ENCODE peak calls at places on chromosome 12, in eight cellular contexts. One of them, this sample, is unnamed.

GRCh38 chr12:89414851-89415250 is 62.5 kb upstream of the DUSP6 start:
- DNase-seq in CD4-positive, alpha-beta memory T cell: no peak
- DNase-seq in neural progenitor cell: no peak
- DNase-seq in neuronal stem cell: no peak
- DNase-seq in GM23248: peak; percentile 71
- DNase-seq in heart right ventricle: no peak
- DNase-seq in CD4-positive, CD25-positive, alpha-beta regulatory T cell: no peak
- DNase-seq in lower lobe of right lung: no peak
- DNase-seq in this sample: no peak

GRCh38 chr12:94649349-94650142 is 811 bp downstream of the TMCC3 start:
- DNase-seq in CD4-positive, alpha-beta memory T cell: peak; percentile 21
- DNase-seq in neural progenitor cell: peak; percentile 68
- DNase-seq in neuronal stem cell: peak; percentile 29
- DNase-seq in GM23248: peak; percentile 64
- DNase-seq in heart right ventricle: peak; percentile 36
- DNase-seq in CD4-positive, CD25-positive, alpha-beta regulatory T cell: peak; percentile 15
- DNase-seq in lower lobe of right lung: peak; percentile 73
- DNase-seq in this sample: peak; percentile 82

GRCh38 chr12:62692884-62693283 is 226.3 kb downstream of the MON2 start:
- DNase-seq in CD4-positive, alpha-beta memory T cell: no peak
- DNase-seq in neural progenitor cell: no peak
- DNase-seq in neuronal stem cell: no peak
- DNase-seq in GM23248: peak; percentile 67
- DNase-seq in heart right ventricle: no peak
- DNase-seq in CD4-positive, CD25-positive, alpha-beta regulatory T cell: no peak
- DNase-seq in lower lobe of right lung: no peak
- DNase-seq in this sample: no peak

GRCh38 chr12:56261503-56262230 is 3.5 kb upstream of the ANKRD52 start:
- DNase-seq in CD4-positive, alpha-beta memory T cell: no peak
- DNase-seq in neural progenitor cell: no peak
- DNase-seq in neuronal stem cell: no peak
- DNase-seq in GM23248: peak; percentile 91
- DNase-seq in heart right ventricle: no peak
- DNase-seq in CD4-positive, CD25-positive, alpha-beta regulatory T cell: no peak
- DNase-seq in lower lobe of right lung: no peak
- DNase-seq in this sample: no peak

GRCh38 chr12:131375261-131375971 is 335.5 kb upstream of the SFSWAP start:
- DNase-seq in CD4-positive, alpha-beta memory T cell: no peak
- DNase-seq in neural progenitor cell: no peak
- DNase-seq in neuronal stem cell: no peak
- DNase-seq in GM23248: no peak
- DNase-seq in heart right ventricle: no peak
- DNase-seq in CD4-positive, CD25-positive, alpha-beta regulatory T cell: no peak
- DNase-seq in lower lobe of right lung: no peak
- DNase-seq in this sample: no peak

GRCh38 chr12:70443274-70443673 is 77.2 kb downstream of the KCNMB4 start:
- DNase-seq in CD4-positive, alpha-beta memory T cell: no peak
- DNase-seq in neural progenitor cell: no peak
- DNase-seq in neuronal stem cell: no peak
- DNase-seq in GM23248: peak; percentile 12
- DNase-seq in heart right ventricle: no peak
- DNase-seq in CD4-positive, CD25-positive, alpha-beta regulatory T cell: no peak
- DNase-seq in lower lobe of right lung: no peak
- DNase-seq in this sample: no peak

GRCh38 chr12:110704750-110705149 is 15.8 kb upstream of the HVCN1 start:
- DNase-seq in CD4-positive, alpha-beta memory T cell: peak; percentile 16
- DNase-seq in neural progenitor cell: peak; percentile 18
- DNase-seq in neuronal stem cell: no peak
- DNase-seq in GM23248: no peak
- DNase-seq in heart right ventricle: no peak
- DNase-seq in CD4-positive, CD25-positive, alpha-beta regulatory T cell: no peak
- DNase-seq in lower lobe of right lung: no peak
- DNase-seq in this sample: no peak

GRCh38 chr12:111271674-111272418 is 97.0 kb downstream of the PHETA1 start:
- DNase-seq in CD4-positive, alpha-beta memory T cell: no peak
- DNase-seq in neural progenitor cell: no peak
- DNase-seq in neuronal stem cell: no peak
- DNase-seq in GM23248: peak; percentile 14
- DNase-seq in heart right ventricle: no peak
- DNase-seq in CD4-positive, CD25-positive, alpha-beta regulatory T cell: peak; percentile 2
- DNase-seq in lower lobe of right lung: no peak
- DNase-seq in this sample: no peak

GRCh38 chr12:85755760-85756159 is 80.4 kb downstream of the RASSF9 start:
- DNase-seq in CD4-positive, alpha-beta memory T cell: no peak
- DNase-seq in neural progenitor cell: no peak
- DNase-seq in neuronal stem cell: no peak
- DNase-seq in GM23248: peak; percentile 45
- DNase-seq in heart right ventricle: no peak
- DNase-seq in CD4-positive, CD25-positive, alpha-beta regulatory T cell: no peak
- DNase-seq in lower lobe of right lung: no peak
- DNase-seq in this sample: no peak

GRCh38 chr12:22018860-22019259 is 27.2 kb upstream of the CMAS start:
- DNase-seq in CD4-positive, alpha-beta memory T cell: peak; percentile 23
- DNase-seq in neural progenitor cell: no peak
- DNase-seq in neuronal stem cell: no peak
- DNase-seq in GM23248: peak; percentile 23
- DNase-seq in heart right ventricle: no peak
- DNase-seq in CD4-positive, CD25-positive, alpha-beta regulatory T cell: peak; percentile 34
- DNase-seq in lower lobe of right lung: no peak
- DNase-seq in this sample: no peak

GRCh38 chr12:2481951-2482350 is 312.8 kb upstream of the FKBP4 start:
- DNase-seq in CD4-positive, alpha-beta memory T cell: no peak
- DNase-seq in neural progenitor cell: no peak
- DNase-seq in neuronal stem cell: no peak
- DNase-seq in GM23248: no peak
- DNase-seq in heart right ventricle: no peak
- DNase-seq in CD4-positive, CD25-positive, alpha-beta regulatory T cell: no peak
- DNase-seq in lower lobe of right lung: no peak
- DNase-seq in this sample: no peak

GRCh38 chr12:2482938-2483337 is 311.8 kb upstream of the FKBP4 start:
- DNase-seq in CD4-positive, alpha-beta memory T cell: no peak
- DNase-seq in neural progenitor cell: no peak
- DNase-seq in neuronal stem cell: no peak
- DNase-seq in GM23248: no peak
- DNase-seq in heart right ventricle: no peak
- DNase-seq in CD4-positive, CD25-positive, alpha-beta regulatory T cell: no peak
- DNase-seq in lower lobe of right lung: no peak
- DNase-seq in this sample: no peak

GRCh38 chr12:2483713-2484112 is 311.1 kb upstream of the FKBP4 start:
- DNase-seq in CD4-positive, alpha-beta memory T cell: no peak
- DNase-seq in neural progenitor cell: no peak
- DNase-seq in neuronal stem cell: no peak
- DNase-seq in GM23248: no peak
- DNase-seq in heart right ventricle: no peak
- DNase-seq in CD4-positive, CD25-positive, alpha-beta regulatory T cell: no peak
- DNase-seq in lower lobe of right lung: no peak
- DNase-seq in this sample: no peak

GRCh38 chr12:2479866-2480510 is 314.8 kb upstream of the FKBP4 start:
- DNase-seq in CD4-positive, alpha-beta memory T cell: no peak
- DNase-seq in neural progenitor cell: no peak
- DNase-seq in neuronal stem cell: no peak
- DNase-seq in GM23248: no peak
- DNase-seq in heart right ventricle: no peak
- DNase-seq in CD4-positive, CD25-positive, alpha-beta regulatory T cell: no peak
- DNase-seq in lower lobe of right lung: no peak
- DNase-seq in this sample: no peak

DNA sequence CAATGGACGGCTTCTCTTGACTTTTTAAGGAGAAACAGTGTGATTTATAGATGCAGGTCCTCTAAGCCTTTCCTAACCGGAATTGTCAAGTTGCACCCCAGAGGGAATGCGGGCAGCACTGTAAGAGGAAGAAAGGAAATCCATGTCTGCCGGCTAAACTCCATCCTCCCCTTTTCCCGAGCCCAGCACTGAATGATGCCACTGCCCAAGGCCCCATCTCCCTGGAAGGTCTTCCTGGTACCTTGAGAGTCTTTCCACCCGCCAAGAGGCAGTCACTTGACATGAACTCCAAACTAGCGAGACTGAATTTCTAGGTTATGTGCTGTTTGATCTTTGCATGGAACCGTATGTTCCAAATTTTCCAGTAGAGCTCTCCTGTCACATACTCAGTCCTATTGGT is 313.4 kb upstream of the FKBP4 start:
- DNase-seq in CD4-positive, alpha-beta memory T cell: no peak
- DNase-seq in neural progenitor cell: no peak
- DNase-seq in neuronal stem cell: no peak
- DNase-seq in GM23248: no peak
- DNase-seq in heart right ventricle: no peak
- DNase-seq in CD4-positive, CD25-positive, alpha-beta regulatory T cell: no peak
- DNase-seq in lower lobe of right lung: no peak
- DNase-seq in this sample: no peak
- H3K4me1 ChIP-seq in CD4-positive, alpha-beta memory T cell: no peaks in the 10 kb centered on the region
- H3K4me1 ChIP-seq in neural progenitor cell: no peaks in the 10 kb centered on the region
- H3K4me1 ChIP-seq in neuronal stem cell: no peaks in the 10 kb centered on the region
- H3K4me1 ChIP-seq in GM23248: peaks cover 8% of the 10 kb centered on the region
- H3K4me1 ChIP-seq in heart right ventricle: peaks cover 9% of the 10 kb centered on the region
- H3K4me1 ChIP-seq in CD4-positive, CD25-positive, alpha-beta regulatory T cell: no peaks in the 10 kb centered on the region
- H3K4me1 ChIP-seq in lower lobe of right lung: no peaks in the 10 kb centered on the region
- H3K4me1 ChIP-seq in this sample: peaks cover 7% of the 10 kb centered on the region

DNA sequence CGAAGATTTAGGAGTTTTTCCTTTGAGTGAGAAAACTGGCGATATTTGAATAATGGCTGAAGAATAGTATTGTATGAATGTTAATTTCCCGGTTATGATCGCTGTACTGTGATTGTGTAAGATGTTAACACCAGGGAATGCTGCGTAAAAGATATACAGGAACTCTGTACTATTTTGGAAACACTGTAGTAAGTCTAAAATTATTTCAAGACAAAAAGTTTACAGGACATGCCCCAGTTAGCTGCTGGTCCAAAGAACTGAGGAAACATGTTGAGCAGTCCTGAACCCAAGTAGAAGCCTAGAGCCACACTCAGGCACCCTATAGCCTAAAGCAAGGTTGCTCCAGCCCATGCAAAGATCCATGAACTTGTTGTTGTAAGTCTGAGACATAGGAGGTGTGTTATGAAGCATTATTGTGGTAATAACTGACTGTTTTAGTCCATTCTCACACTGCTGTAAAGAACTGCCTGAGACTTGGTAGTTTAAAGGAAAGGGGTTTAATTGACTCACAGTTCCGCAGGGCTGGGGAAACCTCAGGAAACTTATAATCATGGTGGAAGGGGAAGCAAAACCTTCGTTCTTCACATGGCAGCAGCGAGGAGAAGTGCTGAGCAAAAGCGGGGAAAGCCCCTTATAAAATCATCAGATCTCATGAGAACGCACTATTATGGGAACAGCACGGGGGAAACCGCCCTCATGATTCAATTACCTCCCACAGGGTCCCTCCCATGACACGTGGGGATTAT is 99.8 kb upstream of the RESF1 start:
- DNase-seq in CD4-positive, alpha-beta memory T cell: no peak
- DNase-seq in neural progenitor cell: no peak
- DNase-seq in neuronal stem cell: no peak
- DNase-seq in GM23248: no peak
- DNase-seq in heart right ventricle: no peak
- DNase-seq in CD4-positive, CD25-positive, alpha-beta regulatory T cell: no peak
- DNase-seq in lower lobe of right lung: no peak
- DNase-seq in this sample: no peak
- H3K9me3 ChIP-seq in CD4-positive, alpha-beta memory T cell: no peaks in the 10 kb centered on the region
- H3K9me3 ChIP-seq in neural progenitor cell: no peaks in the 10 kb centered on the region
- H3K9me3 ChIP-seq in neuronal stem cell: peaks cover 1% of the 10 kb centered on the region
- H3K9me3 ChIP-seq in GM23248: no peaks in the 10 kb centered on the region
- H3K9me3 ChIP-seq in heart right ventricle: no peaks in the 10 kb centered on the region
- H3K9me3 ChIP-seq in CD4-positive, CD25-positive, alpha-beta regulatory T cell: no peaks in the 10 kb centered on the region
- H3K9me3 ChIP-seq in lower lobe of right lung: no peaks in the 10 kb centered on the region
- H3K9me3 ChIP-seq in this sample: no peaks in the 10 kb centered on the region

GRCh38 chr12:104342147-104342546 is 38.6 kb downstream of the EID3 start:
- DNase-seq in CD4-positive, alpha-beta memory T cell: no peak
- DNase-seq in neural progenitor cell: no peak
- DNase-seq in neuronal stem cell: no peak
- DNase-seq in GM23248: no peak
- DNase-seq in heart right ventricle: no peak
- DNase-seq in CD4-positive, CD25-positive, alpha-beta regulatory T cell: no peak
- DNase-seq in lower lobe of right lung: no peak
- DNase-seq in this sample: no peak
- H3K4me1 ChIP-seq in CD4-positive, alpha-beta memory T cell: no peaks in the 10 kb centered on the region
- H3K4me1 ChIP-seq in neural progenitor cell: no peaks in the 10 kb centered on the region
- H3K4me1 ChIP-seq in neuronal stem cell: peaks cover 5% of the 10 kb centered on the region
- H3K4me1 ChIP-seq in GM23248: peaks cover 12% of the 10 kb centered on the region
- H3K4me1 ChIP-seq in heart right ventricle: peaks cover 21% of the 10 kb centered on the region
- H3K4me1 ChIP-seq in CD4-positive, CD25-positive, alpha-beta regulatory T cell: no peaks in the 10 kb centered on the region
- H3K4me1 ChIP-seq in lower lobe of right lung: no peaks in the 10 kb centered on the region
- H3K4me1 ChIP-seq in this sample: peaks cover 13% of the 10 kb centered on the region

DNA sequence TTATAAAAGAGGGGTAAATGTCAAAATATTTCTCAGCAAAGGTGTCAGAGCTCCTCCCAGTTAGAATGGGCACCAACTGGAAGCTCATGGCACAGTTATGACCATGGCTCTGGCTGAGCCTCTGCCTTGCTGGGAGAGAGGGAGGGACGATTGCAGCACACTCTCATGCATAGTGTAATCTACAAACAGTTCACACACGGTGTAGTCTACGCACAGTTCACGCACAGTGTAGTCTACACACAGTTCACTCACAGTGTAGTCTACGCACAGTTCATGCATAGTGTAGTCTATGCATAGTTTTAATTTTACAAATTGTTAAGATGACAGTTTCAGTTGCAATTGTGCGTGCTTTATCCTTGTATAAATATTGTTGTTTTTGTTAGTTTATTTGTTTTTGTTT is 1474.6 kb upstream of the TMEM132C start:
- DNase-seq in CD4-positive, alpha-beta memory T cell: no peak
- DNase-seq in neural progenitor cell: no peak
- DNase-seq in neuronal stem cell: no peak
- DNase-seq in GM23248: no peak
- DNase-seq in heart right ventricle: no peak
- DNase-seq in CD4-positive, CD25-positive, alpha-beta regulatory T cell: no peak
- DNase-seq in lower lobe of right lung: no peak
- DNase-seq in this sample: no peak
- H3K9me3 ChIP-seq in CD4-positive, alpha-beta memory T cell: no peaks in the 10 kb centered on the region
- H3K9me3 ChIP-seq in neural progenitor cell: no peaks in the 10 kb centered on the region
- H3K9me3 ChIP-seq in neuronal stem cell: no peaks in the 10 kb centered on the region
- H3K9me3 ChIP-seq in GM23248: no peaks in the 10 kb centered on the region
- H3K9me3 ChIP-seq in heart right ventricle: no peaks in the 10 kb centered on the region
- H3K9me3 ChIP-seq in CD4-positive, CD25-positive, alpha-beta regulatory T cell: no peaks in the 10 kb centered on the region
- H3K9me3 ChIP-seq in lower lobe of right lung: no peaks in the 10 kb centered on the region
- H3K9me3 ChIP-seq in this sample: no peaks in the 10 kb centered on the region

DNA sequence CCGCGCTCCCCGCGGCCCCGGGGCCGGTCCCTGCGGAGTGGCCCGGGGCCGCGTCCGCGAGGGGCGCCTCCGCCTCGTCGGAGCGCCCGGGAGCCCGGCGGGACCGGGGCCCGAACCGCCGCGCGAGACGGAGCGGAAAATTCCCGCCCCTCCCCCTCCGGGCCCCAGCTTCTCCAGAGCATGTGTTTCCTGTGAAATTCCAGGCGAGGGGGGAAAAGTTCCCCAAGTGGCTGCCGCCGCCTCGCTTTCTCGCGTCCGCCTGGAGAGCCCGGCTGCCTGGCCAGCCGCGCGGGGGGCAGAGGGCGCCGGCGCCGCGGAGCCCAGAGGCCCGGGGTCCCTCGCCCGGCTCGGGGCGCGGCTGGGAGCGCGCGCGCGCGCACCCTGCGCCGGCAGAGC is 886 bp downstream of the CACNA1C start:
- DNase-seq in CD4-positive, alpha-beta memory T cell: no peak
- DNase-seq in neural progenitor cell: peak; percentile 71
- DNase-seq in neuronal stem cell: no peak
- DNase-seq in GM23248: peak; percentile 69
- DNase-seq in heart right ventricle: peak; percentile 47
- DNase-seq in CD4-positive, CD25-positive, alpha-beta regulatory T cell: no peak
- DNase-seq in lower lobe of right lung: no peak
- DNase-seq in this sample: peak; percentile 47
- H3K4me1 ChIP-seq in CD4-positive, alpha-beta memory T cell: peaks cover 6% of the 10 kb centered on the region
- H3K4me1 ChIP-seq in neural progenitor cell: peaks cover 3% of the 10 kb centered on the region
- H3K4me1 ChIP-seq in neuronal stem cell: peaks cover 3% of the 10 kb centered on the region
- H3K4me1 ChIP-seq in GM23248: peaks cover 23% of the 10 kb centered on the region
- H3K4me1 ChIP-seq in heart right ventricle: peaks cover 56% of the 10 kb centered on the region
- H3K4me1 ChIP-seq in CD4-positive, CD25-positive, alpha-beta regulatory T cell: peaks cover 15% of the 10 kb centered on the region
- H3K4me1 ChIP-seq in lower lobe of right lung: peaks cover 11% of the 10 kb centered on the region
- H3K4me1 ChIP-seq in this sample: no peaks in the 10 kb centered on the region